ENCODE peak calls at places on chromosomes 2 and 18, in five cellular contexts. One of them, this sample, is unnamed.

GRCh38 chr2:127671557-127672302 is 3.6 kb downstream of the LIMS2 start:
- DNase-seq in right lobe of liver: no peak
- DNase-seq in effector memory CD4-positive, alpha-beta T cell: no peak
- DNase-seq in naive thymus-derived CD4-positive, alpha-beta T cell: no peak
- DNase-seq in H9: no peak
- DNase-seq in this sample: no peak

GRCh38 chr2:56898986-56899385 is 715.2 kb downstream of the CCDC85A start:
- DNase-seq in right lobe of liver: no peak
- DNase-seq in effector memory CD4-positive, alpha-beta T cell: no peak
- DNase-seq in H9: no peak
- DNase-seq in naive thymus-derived CD4-positive, alpha-beta T cell: no peak
- DNase-seq in this sample: no peak

GRCh38 chr18:61898576-61899205 is 5.9 kb upstream of the RNF152 start:
- DNase-seq in effector memory CD4-positive, alpha-beta T cell: no peak
- DNase-seq in right lobe of liver: peak; percentile 84
- DNase-seq in naive thymus-derived CD4-positive, alpha-beta T cell: no peak
- DNase-seq in H9: no peak
- DNase-seq in this sample: no peak

GRCh38 chr18:63470751-63471150 is 6.0 kb upstream of the SERPINB5 start:
- DNase-seq in right lobe of liver: no peak
- DNase-seq in H9: no peak
- DNase-seq in naive thymus-derived CD4-positive, alpha-beta T cell: no peak
- DNase-seq in effector memory CD4-positive, alpha-beta T cell: no peak
- DNase-seq in this sample: no peak

GRCh38 chr2:124558277-124558676 is 533.2 kb downstream of the CNTNAP5 start:
- DNase-seq in H9: no peak
- DNase-seq in right lobe of liver: no peak
- DNase-seq in effector memory CD4-positive, alpha-beta T cell: no peak
- DNase-seq in naive thymus-derived CD4-positive, alpha-beta T cell: no peak
- DNase-seq in this sample: no peak

GRCh38 chr2:169363570-169364150 is 1.3 kb upstream of the LRP2 start:
- DNase-seq in naive thymus-derived CD4-positive, alpha-beta T cell: peak; percentile 42
- DNase-seq in effector memory CD4-positive, alpha-beta T cell: no peak
- DNase-seq in H9: peak; percentile 49
- DNase-seq in right lobe of liver: peak; percentile 66
- DNase-seq in this sample: no peak

GRCh38 chr18:78238404-78239089 is 741.1 kb upstream of the SALL3 start:
- DNase-seq in right lobe of liver: no peak
- DNase-seq in H9: peak; percentile 67
- DNase-seq in naive thymus-derived CD4-positive, alpha-beta T cell: no peak
- DNase-seq in effector memory CD4-positive, alpha-beta T cell: no peak
- DNase-seq in this sample: no peak

GRCh38 chr2:208820289-208820688 is 413.7 kb downstream of the PTH2R start:
- DNase-seq in naive thymus-derived CD4-positive, alpha-beta T cell: no peak
- DNase-seq in effector memory CD4-positive, alpha-beta T cell: no peak
- DNase-seq in H9: no peak
- DNase-seq in right lobe of liver: no peak
- DNase-seq in this sample: no peak

GRCh38 chr2:230077851-230078547 is 9.3 kb upstream of the SLC16A14 start:
- DNase-seq in right lobe of liver: no peak
- DNase-seq in naive thymus-derived CD4-positive, alpha-beta T cell: no peak
- DNase-seq in H9: no peak
- DNase-seq in effector memory CD4-positive, alpha-beta T cell: no peak
- DNase-seq in this sample: no peak

GRCh38 chr2:38377501-38378258 is 607 bp upstream of the ATL2 start:
- DNase-seq in right lobe of liver: no peak
- DNase-seq in effector memory CD4-positive, alpha-beta T cell: no peak
- DNase-seq in naive thymus-derived CD4-positive, alpha-beta T cell: no peak
- DNase-seq in H9: no peak
- DNase-seq in this sample: peak; percentile 85

DNA sequence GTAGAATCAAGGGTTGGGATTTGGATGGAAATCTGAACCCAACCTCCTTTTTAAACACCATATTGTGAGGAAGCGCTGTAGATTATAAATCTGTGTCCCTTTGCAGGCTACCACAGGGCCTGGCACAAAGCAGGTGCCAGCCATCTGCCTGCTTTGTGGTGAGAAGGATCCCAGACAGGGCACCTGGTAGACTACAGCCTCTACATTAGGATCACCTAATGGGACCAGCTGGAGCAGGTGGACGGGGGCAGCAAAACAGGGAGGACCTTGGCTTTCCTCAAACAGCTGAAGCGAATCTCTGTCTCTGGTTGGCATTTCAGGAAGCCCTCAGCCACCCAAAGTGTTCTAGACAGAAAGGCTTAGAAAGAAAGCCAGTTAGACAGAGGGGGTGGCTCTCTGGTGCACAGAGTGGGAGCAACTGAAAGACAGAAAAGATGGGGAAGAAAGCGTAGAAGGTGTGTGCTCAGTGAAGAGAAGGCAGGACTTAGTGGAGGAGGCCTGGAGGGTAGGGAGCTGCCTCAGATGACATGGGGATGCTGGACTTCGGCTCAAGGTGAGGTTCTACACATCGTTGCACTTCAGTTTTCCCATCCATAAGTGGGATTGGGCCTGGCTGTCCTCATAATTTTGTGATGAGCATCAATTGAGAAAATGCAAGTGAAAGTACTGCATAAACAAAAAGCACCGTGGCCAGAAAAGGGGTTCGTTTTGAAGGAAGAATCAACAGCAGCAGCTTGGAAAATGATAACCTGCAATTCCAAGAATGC is 350.8 kb downstream of the CYRIA start:
- DNase-seq in right lobe of liver: no peak
- DNase-seq in H9: no peak
- DNase-seq in effector memory CD4-positive, alpha-beta T cell: no peak
- DNase-seq in naive thymus-derived CD4-positive, alpha-beta T cell: no peak
- DNase-seq in this sample: no peak
- H3K9me3 ChIP-seq in right lobe of liver: no peaks in the 10 kb centered on the region
- H3K9me3 ChIP-seq in H9: no peaks in the 10 kb centered on the region
- H3K9me3 ChIP-seq in effector memory CD4-positive, alpha-beta T cell: no peaks in the 10 kb centered on the region
- H3K9me3 ChIP-seq in naive thymus-derived CD4-positive, alpha-beta T cell: no peaks in the 10 kb centered on the region
- H3K9me3 ChIP-seq in this sample: no peaks in the 10 kb centered on the region

GRCh38 chr2:172513524-172513900 is 42.4 kb upstream of the PDK1 start:
- DNase-seq in right lobe of liver: no peak
- DNase-seq in naive thymus-derived CD4-positive, alpha-beta T cell: no peak
- DNase-seq in effector memory CD4-positive, alpha-beta T cell: no peak
- DNase-seq in H9: no peak
- DNase-seq in this sample: no peak

GRCh38 chr2:172512810-172513523 is 42.9 kb upstream of the PDK1 start:
- DNase-seq in right lobe of liver: no peak
- DNase-seq in H9: no peak
- DNase-seq in effector memory CD4-positive, alpha-beta T cell: no peak
- DNase-seq in naive thymus-derived CD4-positive, alpha-beta T cell: no peak
- DNase-seq in this sample: no peak

GRCh38 chr2:172513935-172514586 is 41.8 kb upstream of the PDK1 start:
- DNase-seq in right lobe of liver: peak; percentile 20
- DNase-seq in H9: peak; percentile 46
- DNase-seq in effector memory CD4-positive, alpha-beta T cell: no peak
- DNase-seq in naive thymus-derived CD4-positive, alpha-beta T cell: no peak
- DNase-seq in this sample: no peak

GRCh38 chr2:172518995-172519394 is 36.9 kb upstream of the PDK1 start:
- DNase-seq in naive thymus-derived CD4-positive, alpha-beta T cell: no peak
- DNase-seq in right lobe of liver: no peak
- DNase-seq in effector memory CD4-positive, alpha-beta T cell: no peak
- DNase-seq in H9: no peak
- DNase-seq in this sample: no peak

DNA sequence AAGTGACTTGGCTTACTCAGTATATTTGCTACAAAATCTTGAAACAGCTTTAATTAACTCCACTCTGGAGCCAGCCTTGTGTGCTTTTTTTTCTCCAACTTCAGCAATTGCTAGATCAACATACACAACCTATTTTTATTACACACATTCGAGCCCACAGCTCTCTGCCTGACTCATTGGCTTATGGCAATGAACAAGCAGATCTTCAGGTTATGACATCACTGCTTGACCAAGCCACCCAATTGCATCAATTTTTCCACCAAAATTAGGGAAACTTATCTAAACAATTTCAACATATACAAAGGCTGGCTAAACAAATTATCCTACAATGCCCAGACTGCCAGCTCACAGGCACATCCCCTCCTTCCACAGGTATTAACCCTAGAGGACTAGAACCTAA is 39.6 kb upstream of the PDK1 start:
- DNase-seq in H9: no peak
- DNase-seq in effector memory CD4-positive, alpha-beta T cell: no peak
- DNase-seq in right lobe of liver: no peak
- DNase-seq in naive thymus-derived CD4-positive, alpha-beta T cell: no peak
- DNase-seq in this sample: no peak
- H3K9me3 ChIP-seq in H9: peaks cover 55% of the 10 kb centered on the region
- H3K9me3 ChIP-seq in effector memory CD4-positive, alpha-beta T cell: peaks cover 8% of the 10 kb centered on the region
- H3K9me3 ChIP-seq in right lobe of liver: peaks cover 5% of the 10 kb centered on the region
- H3K9me3 ChIP-seq in naive thymus-derived CD4-positive, alpha-beta T cell: no peaks in the 10 kb centered on the region
- H3K9me3 ChIP-seq in this sample: peaks cover 1% of the 10 kb centered on the region

GRCh38 chr18:35641467-35641866 is 59.9 kb downstream of the GALNT1 start:
- DNase-seq in naive thymus-derived CD4-positive, alpha-beta T cell: no peak
- DNase-seq in right lobe of liver: no peak
- DNase-seq in H9: no peak
- DNase-seq in effector memory CD4-positive, alpha-beta T cell: no peak
- DNase-seq in this sample: no peak
- H3K9me3 ChIP-seq in naive thymus-derived CD4-positive, alpha-beta T cell: no peaks in the 10 kb centered on the region
- H3K9me3 ChIP-seq in right lobe of liver: no peaks in the 10 kb centered on the region
- H3K9me3 ChIP-seq in H9: peaks cover 5% of the 10 kb centered on the region
- H3K9me3 ChIP-seq in effector memory CD4-positive, alpha-beta T cell: no peaks in the 10 kb centered on the region
- H3K9me3 ChIP-seq in this sample: no peaks in the 10 kb centered on the region

GRCh38 chr2:83104202-83104601 is 1354.9 kb downstream of the SUCLG1 start:
- DNase-seq in right lobe of liver: no peak
- DNase-seq in H9: no peak
- DNase-seq in effector memory CD4-positive, alpha-beta T cell: no peak
- DNase-seq in naive thymus-derived CD4-positive, alpha-beta T cell: no peak
- DNase-seq in this sample: no peak

GRCh38 chr2:83103602-83104001 is 1355.5 kb downstream of the SUCLG1 start:
- DNase-seq in naive thymus-derived CD4-positive, alpha-beta T cell: no peak
- DNase-seq in effector memory CD4-positive, alpha-beta T cell: no peak
- DNase-seq in right lobe of liver: no peak
- DNase-seq in H9: no peak
- DNase-seq in this sample: no peak

GRCh38 chr2:83106853-83107252 is 1352.2 kb downstream of the SUCLG1 start:
- DNase-seq in effector memory CD4-positive, alpha-beta T cell: no peak
- DNase-seq in H9: no peak
- DNase-seq in naive thymus-derived CD4-positive, alpha-beta T cell: no peak
- DNase-seq in right lobe of liver: no peak
- DNase-seq in this sample: no peak
- H3K9me3 ChIP-seq in effector memory CD4-positive, alpha-beta T cell: no peaks in the 10 kb centered on the region
- H3K9me3 ChIP-seq in H9: peaks cover 7% of the 10 kb centered on the region
- H3K9me3 ChIP-seq in naive thymus-derived CD4-positive, alpha-beta T cell: no peaks in the 10 kb centered on the region
- H3K9me3 ChIP-seq in right lobe of liver: no peaks in the 10 kb centered on the region
- H3K9me3 ChIP-seq in this sample: no peaks in the 10 kb centered on the region

DNA sequence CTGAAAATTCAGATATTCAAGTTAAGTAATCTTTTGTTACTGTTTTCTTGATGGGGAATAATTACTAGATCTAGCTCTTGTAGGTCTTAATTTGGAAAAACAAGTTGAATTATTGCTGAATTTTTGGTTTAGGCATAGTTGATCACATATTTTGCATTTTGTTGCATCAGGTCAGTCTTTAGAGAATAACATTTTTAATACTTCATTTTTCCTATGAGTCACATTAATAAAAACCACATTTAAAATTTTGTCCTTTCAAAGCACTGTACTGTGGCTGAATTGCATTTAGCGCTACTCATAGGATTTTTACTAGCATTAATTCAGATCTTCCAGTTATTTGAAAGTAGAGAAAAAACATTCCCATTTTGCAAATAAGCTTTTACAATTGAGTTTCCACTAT is 23.2 kb downstream of the MAP4K4 start:
- DNase-seq in naive thymus-derived CD4-positive, alpha-beta T cell: no peak
- DNase-seq in right lobe of liver: no peak
- DNase-seq in H9: no peak
- DNase-seq in effector memory CD4-positive, alpha-beta T cell: no peak
- DNase-seq in this sample: no peak
- H3K9me3 ChIP-seq in naive thymus-derived CD4-positive, alpha-beta T cell: no peaks in the 10 kb centered on the region
- H3K9me3 ChIP-seq in right lobe of liver: no peaks in the 10 kb centered on the region
- H3K9me3 ChIP-seq in H9: no peaks in the 10 kb centered on the region
- H3K9me3 ChIP-seq in effector memory CD4-positive, alpha-beta T cell: no peaks in the 10 kb centered on the region
- H3K9me3 ChIP-seq in this sample: no peaks in the 10 kb centered on the region

GRCh38 chr2:89784960-89785359 is 1093.5 kb downstream of the RPIA start:
- DNase-seq in effector memory CD4-positive, alpha-beta T cell: no peak
- DNase-seq in H9: no peak
- DNase-seq in naive thymus-derived CD4-positive, alpha-beta T cell: no peak
- DNase-seq in right lobe of liver: no peak
- DNase-seq in this sample: no peak
- H3K9me3 ChIP-seq in effector memory CD4-positive, alpha-beta T cell: peaks cover 3% of the 10 kb centered on the region
- H3K9me3 ChIP-seq in H9: peaks cover 100% of the 10 kb centered on the region
- H3K9me3 ChIP-seq in naive thymus-derived CD4-positive, alpha-beta T cell: peaks cover 8% of the 10 kb centered on the region
- H3K9me3 ChIP-seq in right lobe of liver: peaks cover 20% of the 10 kb centered on the region
- H3K9me3 ChIP-seq in this sample: peaks cover 3% of the 10 kb centered on the region

GRCh38 chr18:35306588-35307250 is 16.7 kb upstream of the ZSCAN30 start:
- DNase-seq in naive thymus-derived CD4-positive, alpha-beta T cell: no peak
- DNase-seq in right lobe of liver: no peak
- DNase-seq in effector memory CD4-positive, alpha-beta T cell: no peak
- DNase-seq in H9: no peak
- DNase-seq in this sample: no peak
- H3K9me3 ChIP-seq in naive thymus-derived CD4-positive, alpha-beta T cell: peaks cover 39% of the 10 kb centered on the region
- H3K9me3 ChIP-seq in right lobe of liver: peaks cover 41% of the 10 kb centered on the region
- H3K9me3 ChIP-seq in effector memory CD4-positive, alpha-beta T cell: peaks cover 62% of the 10 kb centered on the region
- H3K9me3 ChIP-seq in H9: peaks cover 45% of the 10 kb centered on the region
- H3K9me3 ChIP-seq in this sample: peaks cover 1% of the 10 kb centered on the region

GRCh38 chr2:119859528-119859927 is 99.8 kb downstream of the PTPN4 start:
- DNase-seq in H9: no peak
- DNase-seq in effector memory CD4-positive, alpha-beta T cell: no peak
- DNase-seq in naive thymus-derived CD4-positive, alpha-beta T cell: no peak
- DNase-seq in right lobe of liver: no peak
- DNase-seq in this sample: no peak
- H3K9me3 ChIP-seq in H9: no peaks in the 10 kb centered on the region
- H3K9me3 ChIP-seq in effector memory CD4-positive, alpha-beta T cell: no peaks in the 10 kb centered on the region
- H3K9me3 ChIP-seq in naive thymus-derived CD4-positive, alpha-beta T cell: no peaks in the 10 kb centered on the region
- H3K9me3 ChIP-seq in right lobe of liver: no peaks in the 10 kb centered on the region
- H3K9me3 ChIP-seq in this sample: no peaks in the 10 kb centered on the region

GRCh38 chr18:10259934-10260333 is 194.5 kb upstream of the APCDD1 start:
- DNase-seq in naive thymus-derived CD4-positive, alpha-beta T cell: no peak
- DNase-seq in effector memory CD4-positive, alpha-beta T cell: no peak
- DNase-seq in right lobe of liver: no peak
- DNase-seq in H9: no peak
- DNase-seq in this sample: no peak
- H3K9me3 ChIP-seq in naive thymus-derived CD4-positive, alpha-beta T cell: no peaks in the 10 kb centered on the region
- H3K9me3 ChIP-seq in effector memory CD4-positive, alpha-beta T cell: no peaks in the 10 kb centered on the region
- H3K9me3 ChIP-seq in right lobe of liver: no peaks in the 10 kb centered on the region
- H3K9me3 ChIP-seq in H9: no peaks in the 10 kb centered on the region
- H3K9me3 ChIP-seq in this sample: no peaks in the 10 kb centered on the region

This sample was measured in iPS DF 6.9.